ENCODE peak calls at places on chromosome 12, in four cellular contexts. O is NB4, S is mucosa of descending colon, D is AG10803. U is an unnamed sample.
A peak's percentile ranks its signal among the peaks of the same experiment; 100 is the strongest.

GRCh38 chr12:102543931-102544485 is 63.6 kb upstream of the IGF1 start:
- DNase-seq in S (no peak), D (no peak), O (no peak), U (no peak)

GRCh38 chr12:55687746-55688145 is 20.0 kb downstream of the ITGA7 start:
- DNase-seq in D (no peak), O (no peak), S (no peak), U (no peak)

GRCh38 chr12:103901518-103902173 is 28.6 kb upstream of the HSP90B1 start:
- DNase-seq in O (no peak), S (no peak), D (no peak), U (no peak)

GRCh38 chr12:124640096-124640495 is 72.7 kb upstream of the NCOR2 start:
- DNase-seq in O (peak; percentile 64), D (peak; percentile 44), S (no peak), U (peak; percentile 76)

GRCh38 chr12:75660805-75661404 is 149.5 kb upstream of the KRR1 start:
- DNase-seq in S (no peak), O (no peak), D (no peak), U (peak; percentile 74)

GRCh38 chr12:45877069-45877468 is 113.3 kb downstream of the SCAF11 start:
- DNase-seq in S (no peak), O (no peak), D (no peak), U (no peak)

GRCh38 chr12:124837958-124838803 is 25.5 kb downstream of the SCARB1 start:
- DNase-seq in D (peak; percentile 99), O (no peak), S (peak; percentile 94), U (peak; percentile 97)

GRCh38 chr12:107515446-107515958 is 170.1 kb upstream of the PWP1 start:
- DNase-seq in O (peak; percentile 83), D (peak; percentile 91), S (no peak), U (peak; percentile 99)

DNA sequence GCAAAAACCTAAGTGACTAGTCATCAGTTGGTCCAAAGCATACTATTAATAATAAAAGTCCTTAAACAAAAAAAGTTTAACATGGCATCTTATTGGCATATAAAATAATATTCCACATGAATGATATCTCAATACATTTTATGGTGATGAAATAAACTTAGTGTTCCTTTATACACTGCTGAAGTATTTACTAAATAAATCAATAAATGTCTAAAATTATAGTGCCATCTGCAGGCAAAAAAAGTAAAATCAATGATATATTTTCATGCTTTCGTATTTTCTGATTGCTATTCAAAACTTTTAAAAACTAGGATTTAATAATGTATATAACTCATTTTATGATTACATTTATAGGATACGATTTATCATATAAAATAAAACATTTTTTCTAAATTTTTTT is 30.5 kb downstream of the PUS7L start:
- DNase-seq in S (no peak), O (no peak), D (peak; percentile 2), U (no peak)
- TF ChIP-seq CTCF in S (no peak), O (no peak), D (peak; percentile 30), U (peak; percentile 15)

GRCh38 chr12:68900241-68900640 is 32.7 kb downstream of the CPM start:
- DNase-seq in S (no peak), D (no peak), O (no peak), U (no peak)

GRCh38 chr12:68896881-68897540 is 36.0 kb downstream of the CPM start:
- DNase-seq in O (peak; percentile 92), D (no peak), S (no peak), U (no peak)

GRCh38 chr12:68901551-68901950 is 31.4 kb downstream of the CPM start:
- DNase-seq in S (no peak), D (no peak), O (no peak), U (no peak)

GRCh38 chr12:68901145-68901544 is 31.8 kb downstream of the CPM start:
- DNase-seq in S (no peak), D (no peak), O (no peak), U (no peak)

DNA sequence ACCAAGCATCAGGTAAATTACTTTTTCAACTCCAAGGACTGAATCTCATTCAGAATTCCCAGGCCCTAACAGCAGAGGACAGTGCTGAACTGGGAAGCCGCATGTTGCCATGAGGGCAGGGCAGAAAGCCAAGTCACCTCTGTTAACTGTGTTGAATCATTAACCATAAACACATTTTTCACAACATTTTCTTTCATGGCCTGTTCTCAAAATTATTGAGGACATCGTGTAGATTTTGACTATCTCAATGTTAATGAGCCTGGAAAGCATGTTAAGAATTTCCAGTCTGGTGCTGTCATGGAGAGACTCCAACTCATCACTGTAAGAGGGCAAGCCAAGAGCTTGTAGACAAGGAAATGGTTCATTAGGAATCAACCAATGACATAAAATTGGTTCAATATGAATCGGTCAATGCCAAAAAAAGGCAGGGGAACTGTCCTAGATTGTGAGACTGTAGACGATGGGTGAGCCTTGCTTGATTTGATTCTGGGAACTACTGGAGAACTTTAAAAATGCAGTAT is 33.7 kb downstream of the CPM start:
- DNase-seq in S (peak; percentile 87), D (peak; percentile 98), O (no peak), U (peak; percentile 92)
- TF ChIP-seq CTCF in S (peak; percentile 28), D (peak; percentile 99), O (no peak), U (peak; percentile 71)

DNA sequence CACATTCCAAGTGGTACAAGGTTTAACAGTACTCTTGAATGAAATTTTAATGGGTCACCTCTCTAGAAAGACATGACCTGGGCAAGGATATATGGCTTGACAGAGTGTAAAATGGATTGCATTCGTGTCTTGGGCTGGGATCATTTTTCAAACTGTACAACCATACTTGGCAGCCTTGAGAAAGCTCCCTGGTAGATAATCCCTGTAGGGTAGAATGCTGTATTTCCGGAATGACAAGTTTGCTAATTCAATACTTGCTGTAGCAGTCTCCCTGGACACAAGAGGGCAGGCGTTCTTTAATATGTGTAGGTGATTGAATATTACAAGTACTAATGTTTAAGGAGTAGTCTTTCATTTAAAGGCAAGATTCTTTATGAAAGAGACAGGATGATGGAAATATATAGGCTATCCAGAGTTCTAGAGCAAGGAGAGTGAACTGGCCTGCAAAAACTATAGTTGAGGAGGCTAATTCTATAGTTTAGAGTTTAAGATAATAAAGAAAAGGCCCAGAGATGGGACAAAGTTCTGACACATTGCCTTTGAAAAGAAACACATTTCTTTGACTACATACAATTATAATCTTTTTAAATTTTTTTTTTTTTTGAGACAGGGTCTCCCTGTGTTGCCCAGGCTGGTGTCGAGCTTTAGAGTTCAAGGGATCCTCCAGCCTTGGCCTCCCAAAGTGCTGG is 53.4 kb downstream of the PLBD1 start:
- DNase-seq in O (peak; percentile 28), D (peak; percentile 16), S (peak; percentile 84), U (peak; percentile 57)
- TF ChIP-seq CTCF in O (peak; percentile 6), D (peak; percentile 41), S (peak; percentile 28), U (peak; percentile 28)

DNA sequence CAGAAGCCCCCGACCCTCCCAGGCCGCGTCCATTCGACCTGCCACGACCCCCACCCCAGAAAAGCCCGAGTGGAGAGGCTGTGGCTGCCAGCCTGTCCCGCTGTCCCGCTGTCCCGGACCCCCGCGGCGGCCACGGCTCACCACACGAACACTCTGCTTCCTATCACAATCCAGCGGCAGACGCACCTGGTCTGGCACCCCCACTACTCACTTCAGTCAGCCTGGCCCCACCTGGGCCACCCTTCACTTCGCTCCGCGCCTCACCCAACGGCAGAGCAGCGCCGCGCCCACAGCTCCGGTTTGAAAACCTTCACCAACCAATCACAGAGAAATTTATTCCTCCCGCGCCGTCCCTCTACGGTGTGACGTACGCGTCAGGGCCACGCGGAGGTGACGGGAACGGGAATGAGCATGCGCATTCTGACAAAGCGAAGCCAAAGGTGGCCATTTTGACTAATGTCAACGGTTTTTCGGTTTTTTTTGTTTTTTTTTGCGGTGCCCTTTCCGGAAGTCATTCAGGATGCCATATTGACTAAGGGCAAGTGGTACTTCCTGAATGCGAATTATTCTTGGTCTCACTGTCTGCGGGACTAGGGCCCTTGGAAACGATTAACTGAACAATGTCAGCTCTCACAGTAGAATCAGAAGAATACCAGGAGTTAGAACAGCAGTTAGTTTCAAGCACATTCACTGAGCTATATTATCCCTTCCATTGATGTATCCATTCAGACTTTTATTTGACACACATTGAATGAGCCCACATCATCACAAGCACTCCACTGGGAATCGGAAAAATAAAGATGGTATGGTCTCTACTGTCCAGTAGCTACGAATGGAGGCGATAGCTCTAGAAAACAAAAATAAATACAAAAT is at the start of gene RACGAP1:
- DNase-seq in O (peak; percentile 99), S (peak; percentile 96), D (peak; percentile 96), U (peak; percentile 99)
- TF ChIP-seq CTCF in O (no peak), S (no peak), D (no peak), U (no peak)

DNA sequence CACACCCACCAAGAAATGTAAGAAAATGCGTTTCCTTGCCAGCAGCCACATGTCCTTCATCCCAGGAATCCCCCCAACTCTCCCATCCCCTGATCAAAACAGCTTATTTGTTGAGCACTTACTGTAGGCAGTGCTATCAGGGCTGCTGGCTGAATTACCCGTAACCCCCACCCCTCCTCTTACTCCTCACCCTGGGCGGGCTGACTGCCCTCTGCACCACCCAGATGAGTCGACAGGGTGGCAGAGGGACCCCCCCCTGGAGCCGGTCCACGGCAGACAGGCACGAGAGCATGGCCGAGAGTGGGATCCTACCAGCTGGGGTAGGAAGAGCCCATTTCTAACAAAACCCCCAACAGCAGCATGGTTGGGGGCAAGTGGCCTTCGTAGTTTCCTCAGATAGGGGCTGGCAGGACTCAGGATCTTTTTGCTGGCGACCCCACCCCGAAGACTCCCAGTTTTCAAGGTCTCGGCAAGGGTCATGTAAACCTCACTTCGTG is 1.1 kb upstream of the RHOF start:
- DNase-seq in D (no peak), S (no peak), O (no peak), U (no peak)
- TF ChIP-seq CTCF in D (no peak), S (no peak), O (no peak), U (no peak)

DNA sequence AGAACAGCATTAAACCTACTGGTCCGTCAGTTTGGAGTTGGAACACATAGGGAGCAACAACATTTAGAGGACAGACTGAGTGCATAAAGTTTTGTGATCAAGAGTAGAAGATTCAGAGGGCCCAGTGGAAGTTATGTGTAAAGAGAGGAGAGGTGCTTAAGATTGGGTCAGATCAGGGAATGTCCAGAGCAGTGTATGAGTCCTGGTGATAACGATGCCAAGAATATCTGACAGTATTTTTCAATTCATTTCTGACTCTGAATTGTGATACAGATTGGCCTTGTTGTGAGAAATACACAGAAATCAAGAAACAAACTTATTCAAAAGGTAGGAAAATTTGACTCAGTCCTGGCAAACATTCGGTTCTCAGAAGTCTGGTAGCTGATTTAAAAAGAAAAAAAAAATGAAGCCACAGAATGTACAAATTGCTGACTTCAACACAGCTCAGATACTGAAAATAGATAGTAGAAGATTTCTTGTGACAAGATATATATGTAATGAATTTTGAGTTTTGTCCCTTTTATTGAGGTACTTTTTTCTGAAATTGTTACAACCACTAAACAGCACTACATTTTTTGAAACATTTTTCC is 362.3 kb downstream of the CCDC91 start:
- DNase-seq in S (no peak), D (no peak), O (no peak), U (no peak)
- TF ChIP-seq CTCF in S (no peak), D (no peak), O (no peak), U (no peak)